ENCODE peak calls at places on chromosomes 12 and 14, in four cellular contexts. J is testis; M is effector memory CD4-positive, alpha-beta T cell; V is aorta. O is an unnamed sample. For H3K4me1, the result is how much of the 10 kb centered on the place peaks cover.

GRCh38 chr14:104964546-104964945 is 13.6 kb downstream of the AHNAK2 start:
- DNase-seq in J (no peak), M (no peak), V (no peak), O (no peak)

GRCh38 chr14:104868060-104868740 is 3.1 kb downstream of the CEP170B start:
- DNase-seq in J (no peak), M (no peak), V (no peak), O (no peak)

GRCh38 chr14:93947282-93947681 is 20.1 kb downstream of the FAM181A start:
- DNase-seq in J (no peak), M (no peak), V (no peak), O (no peak)

GRCh38 chr12:4054643-4055042 is 181.4 kb upstream of the PARP11 start:
- DNase-seq in J (no peak), M (no peak), V (no peak), O (no peak)

GRCh38 chr14:73741876-73742519 is 27.8 kb upstream of the PNMA1 start:
- DNase-seq in J (no peak), M (no peak), V (no peak), O (peak)

GRCh38 chr14:66638688-66639087 is 130.7 kb downstream of the GPHN start:
- DNase-seq in J (no peak), M (no peak), V (no peak), O (no peak)

GRCh38 chr12:49869816-49870500 is 27.1 kb upstream of the BCDIN3D start:
- DNase-seq in J (no peak), M (no peak), V (no peak), O (no peak)

GRCh38 chr12:23867794-23868193 is 81.7 kb downstream of the SOX5 start:
- DNase-seq in J (no peak), M (no peak), V (no peak), O (no peak)

GRCh38 chr14:62125793-62126192 is 363.6 kb downstream of the SNAPC1 start:
- DNase-seq in J (no peak), M (no peak), V (no peak), O (no peak)

GRCh38 chr12:117125275-117125613 is 26.0 kb upstream of the TESC start:
- DNase-seq in J (no peak), M (no peak), V (no peak), O (no peak)

GRCh38 chr12:56346663-56347062 is 8.0 kb downstream of the IL23A start:
- DNase-seq in J (no peak), M (no peak), V (no peak), O (no peak)

GRCh38 chr14:89503458-89503996 is 86.5 kb upstream of the FOXN3 start:
- DNase-seq in J (no peak), M (no peak), V (no peak), O (no peak)

GRCh38 chr12:62520361-62520760 is 53.7 kb downstream of the MON2 start:
- DNase-seq in J (no peak), M (no peak), V (no peak), O (no peak)

GRCh38 chr14:71243697-71244096 is 336.4 kb downstream of the PCNX1 start:
- DNase-seq in J (no peak), M (no peak), V (no peak), O (no peak)

GRCh38 chr12:89962648-89963047 is 254.0 kb upstream of the ATP2B1 start:
- DNase-seq in J (no peak), M (no peak), V (no peak), O (no peak)

GRCh38 chr14:104392396-104393198 is 187.0 kb upstream of the C14orf180 start:
- DNase-seq in J (no peak), M (no peak), V (peak), O (no peak)

GRCh38 chr12:113162102-113163029 is 12.8 kb downstream of the CFAP73 start:
- DNase-seq in J (peak), M (no peak), V (peak), O (no peak)

GRCh38 chr12:77133566-77133965 is 68.2 kb upstream of the E2F7 start:
- DNase-seq in J (peak), M (no peak), V (no peak), O (no peak)

GRCh38 chr14:54465654-54466053 is 23.1 kb downstream of the GMFB start:
- DNase-seq in J (no peak), M (no peak), V (no peak), O (no peak)

GRCh38 chr14:24322672-24323071 is 11.4 kb downstream of the LTB4R start:
- DNase-seq in J (no peak), M (no peak), V (no peak), O (no peak)

GRCh38 chr12:124524231-124524925 is 43.0 kb downstream of the NCOR2 start:
- DNase-seq in J (no peak), M (no peak), V (no peak), O (no peak)

GRCh38 chr14:94681300-94682060 is 69.3 kb downstream of the SERPINA3 start:
- DNase-seq in J (peak), M (no peak), V (no peak), O (no peak)

GRCh38 chr14:58730793-58731464 is 93.2 kb downstream of the DACT1 start:
- DNase-seq in J (no peak), M (no peak), V (no peak), O (no peak)

GRCh38 chr12:131845121-131845520 is 16.9 kb downstream of the MMP17 start:
- DNase-seq in J (no peak), M (no peak), V (no peak), O (no peak)

GRCh38 chr14:93047661-93048060 is 68.1 kb downstream of the ITPK1 start:
- DNase-seq in J (no peak), M (no peak), V (no peak), O (no peak)

GRCh38 chr14:60153996-60154395 is 11.2 kb downstream of the DHRS7 start:
- DNase-seq in J (no peak), M (no peak), V (no peak), O (no peak)

GRCh38 chr12:116201908-116202307 is 75.6 kb downstream of the MED13L start:
- DNase-seq in J (no peak), M (no peak), V (no peak), O (no peak)

DNA sequence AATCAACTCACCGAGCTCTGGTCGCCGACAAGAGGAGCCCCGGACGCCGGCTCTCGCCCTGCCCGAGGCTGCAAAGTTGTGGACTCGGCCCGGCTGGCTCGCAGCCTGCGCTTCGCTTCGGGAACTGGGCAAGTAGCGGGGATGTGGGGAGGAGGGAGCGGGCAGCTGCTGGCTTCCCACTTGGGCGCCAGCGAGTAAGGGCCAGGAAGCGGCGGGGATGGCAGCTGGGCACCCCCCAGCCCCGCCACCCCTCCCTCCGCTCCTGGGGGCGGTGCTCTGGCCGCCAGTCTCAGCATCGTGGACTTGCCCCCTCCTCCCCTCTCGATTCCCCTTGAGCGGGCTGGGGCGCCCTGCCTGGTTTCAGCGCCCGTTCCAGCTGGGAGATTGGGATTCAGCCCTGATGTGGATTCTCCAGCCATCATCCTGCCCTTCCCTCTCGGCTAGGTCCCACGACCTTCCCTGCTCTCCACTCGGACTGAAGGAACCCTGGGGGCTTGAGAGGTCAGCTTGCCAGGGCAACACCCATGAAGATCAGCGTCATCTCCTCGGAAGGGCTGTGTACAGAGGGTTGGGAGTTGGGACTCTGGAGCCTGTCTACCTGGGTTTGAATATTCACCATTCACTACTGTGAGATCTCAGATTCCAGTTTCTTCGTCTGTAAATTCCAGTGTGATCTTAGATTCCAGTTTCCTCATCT is at the start of gene ZDHHC22:
- DNase-seq in J (no peak), M (no peak), V (no peak), O (no peak)
- H3K4me3 ChIP-seq in J (peak), M (no peak), V (no peak), O (no peak)

GRCh38 chr14:26380616-26381015 is 217.2 kb downstream of the NOVA1 start:
- DNase-seq in J (no peak), M (no peak), V (no peak), O (no peak)
- H3K4me1 ChIP-seq in J (under half), M (under half), V (under half), O (under half)

GRCh38 chr12:8991371-8992085 is 2.2 kb downstream of the KLRG1 start:
- DNase-seq in J (no peak), M (no peak), V (no peak), O (no peak)

GRCh38 chr12:8987163-8987562 is 2.2 kb upstream of the KLRG1 start:
- DNase-seq in J (no peak), M (no peak), V (no peak), O (no peak)

GRCh38 chr12:8992086-8992409 is 2.7 kb downstream of the KLRG1 start:
- DNase-seq in J (no peak), M (no peak), V (no peak), O (peak)

GRCh38 chr12:8987589-8988205 is 1.6 kb upstream of the KLRG1 start:
- DNase-seq in J (no peak), M (no peak), V (no peak), O (no peak)

GRCh38 chr12:8989425-8989824 is at the start of gene KLRG1:
- DNase-seq in J (no peak), M (no peak), V (no peak), O (no peak)
- H3K4me3 ChIP-seq in J (no peak), M (peak), V (no peak), O (peak)

GRCh38 chr14:68784995-68785816 is 7.7 kb downstream of the ZFP36L1 start:
- DNase-seq in J (peak), M (no peak), V (peak), O (no peak)
- H3K4me1 ChIP-seq in J (half or more), M (half or more), V (under half), O (half or more)

DNA sequence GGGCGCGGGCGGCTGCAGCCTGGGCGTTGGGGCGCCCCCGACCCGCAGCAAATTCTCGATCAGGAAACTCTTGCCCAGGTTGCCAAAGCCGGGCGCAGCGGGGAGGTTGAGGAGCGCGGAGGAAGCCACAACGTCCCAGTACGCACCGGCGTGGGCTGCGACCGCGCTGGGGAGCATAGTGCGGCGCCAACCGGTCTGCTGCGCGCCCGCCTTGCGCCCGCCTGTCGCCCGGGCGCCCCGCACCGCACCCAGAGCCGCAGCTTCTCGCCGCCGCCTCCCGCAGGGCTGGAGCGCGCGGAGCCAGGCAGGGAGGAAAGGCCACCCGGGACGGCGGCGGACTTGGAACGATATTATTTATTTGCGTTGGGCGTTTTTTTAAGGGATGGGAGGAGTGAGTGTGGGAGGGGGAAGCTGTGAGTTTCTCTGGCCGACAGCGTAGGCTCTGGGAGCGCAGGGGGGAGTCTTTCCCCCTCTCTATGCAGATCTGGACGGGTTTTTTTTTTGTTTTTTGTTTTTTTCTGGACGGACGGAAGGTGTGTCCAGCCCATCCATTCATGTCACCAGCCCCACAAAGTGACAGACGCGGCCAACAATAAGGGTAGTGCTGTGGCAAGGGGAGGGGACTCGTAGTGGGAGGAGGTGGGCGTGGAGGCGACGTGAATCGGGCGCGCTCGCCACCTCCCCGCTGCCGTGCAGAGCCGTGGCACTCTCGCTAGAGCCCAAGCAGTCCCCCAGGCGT is at the start of gene DBX2:
- DNase-seq in J (peak), M (no peak), V (no peak), O (no peak)
- H3K4me3 ChIP-seq in J (peak), M (no peak), V (peak), O (no peak)